ENCODE peak calls at places on chromosomes 13 and 19, in seven cellular contexts. B is endodermal cell, M is neural progenitor cell, U is left lung, E is tibial artery, C is psoas muscle, H is lower lobe of right lung. T is an unnamed sample. For H3K4me1 and H3K27me3, the result is how much of the 10 kb centered on the place peaks cover.

GRCh38 chr19:18995804-18996241 is 37.5 kb downstream of the SUGP2 start:
- DNase-seq in H (peak), U (peak), E (no peak), C (no peak), B (peak), M (peak), T (no peak)

GRCh38 chr13:113813749-113814434 is 50.0 kb downstream of the GAS6 start:
- DNase-seq in M (no peak), H (no peak), E (no peak), U (peak), C (no peak), B (no peak), T (no peak)

GRCh38 chr19:18660051-18660910 is 23.2 kb upstream of the CRTC1 start:
- DNase-seq in H (peak), U (peak), M (no peak), E (peak), B (peak), C (peak), T (no peak)

GRCh38 chr13:100106705-100107104 is 17.8 kb downstream of the PCCA start:
- DNase-seq in U (no peak), B (no peak), H (no peak), C (no peak), E (no peak), M (no peak), T (no peak)

GRCh38 chr19:40143612-40144011 is 47.6 kb upstream of the MAP3K10 start:
- DNase-seq in M (no peak), C (no peak), B (no peak), E (no peak), U (peak), H (no peak), T (no peak)

GRCh38 chr13:20702530-20702929 is 969 bp upstream of the IL17D start:
- DNase-seq in M (no peak), E (no peak), B (no peak), C (no peak), U (no peak), H (no peak), T (no peak)

GRCh38 chr19:10551698-10552301 is 8.1 kb downstream of the ATG4D start:
- DNase-seq in B (peak), E (no peak), M (no peak), H (no peak), U (no peak), C (no peak), T (no peak)

GRCh38 chr13:114005206-114005720 is 31.4 kb upstream of the C13orf46 start:
- DNase-seq in H (no peak), M (no peak), B (no peak), E (no peak), U (no peak), C (peak), T (no peak)

GRCh38 chr19:13756210-13756609 is 8.1 kb upstream of the MRI1 start:
- DNase-seq in H (no peak), E (no peak), B (no peak), M (no peak), U (no peak), C (no peak), T (no peak)

GRCh38 chr13:109160887-109161669 is 531.7 kb downstream of the MYO16 start:
- DNase-seq in M (no peak), B (no peak), C (no peak), H (no peak), U (no peak), E (no peak), T (no peak)

GRCh38 chr19:17332677-17333581 is 1.7 kb downstream of the ANO8 start:
- DNase-seq in C (no peak), E (no peak), M (peak), B (peak), H (no peak), U (no peak), T (no peak)

GRCh38 chr13:21058361-21058760 is 3.0 kb downstream of the LATS2 start:
- DNase-seq in M (no peak), E (no peak), H (no peak), U (no peak), B (no peak), C (no peak), T (no peak)

GRCh38 chr13:63902141-63902540 is 2486.5 kb upstream of the PCDH20 start:
- DNase-seq in B (no peak), M (no peak), E (no peak), H (no peak), U (no peak), C (no peak), T (no peak)

GRCh38 chr13:100439247-100439955 is 149.2 kb downstream of the GGACT start:
- DNase-seq in U (no peak), E (no peak), M (peak), C (no peak), H (no peak), B (no peak), T (no peak)

GRCh38 chr13:107203146-107203847 is 635.4 kb upstream of the ARGLU1 start:
- DNase-seq in B (peak), U (no peak), H (no peak), M (peak), E (no peak), C (no peak), T (no peak)

GRCh38 chr13:40632915-40633314 is 33.5 kb downstream of the FOXO1 start:
- DNase-seq in C (no peak), B (no peak), U (no peak), M (no peak), E (no peak), H (no peak), T (no peak)

GRCh38 chr19:18053571-18054219 is 33.0 kb downstream of the IL12RB1 start:
- DNase-seq in E (no peak), M (no peak), C (no peak), H (no peak), U (no peak), B (no peak), T (no peak)

GRCh38 chr19:33298146-33298911 is 4.0 kb downstream of the CEBPA start:
- DNase-seq in E (no peak), C (no peak), M (no peak), B (peak), U (no peak), H (peak), T (peak)

GRCh38 chr13:65946387-65946786 is 1283.7 kb downstream of the PCDH9 start:
- DNase-seq in C (no peak), E (no peak), M (no peak), H (no peak), U (no peak), B (no peak), T (no peak)

GRCh38 chr19:4369109-4369887 is 25.9 kb downstream of the MPND start:
- DNase-seq in M (peak), C (peak), B (peak), E (peak), U (peak), H (peak), T (peak)

GRCh38 chr19:15252398-15253018 is 20.3 kb upstream of the EPHX3 start:
- DNase-seq in C (peak), B (peak), U (no peak), M (peak), H (no peak), E (peak), T (no peak)

GRCh38 chr19:2527171-2527570 is 51.2 kb downstream of the GADD45B start:
- DNase-seq in C (no peak), M (no peak), U (no peak), B (no peak), E (no peak), H (no peak), T (no peak)
- H3K4me1 ChIP-seq in C (under half), M (under half), U (under half), B (under half), E (under half), H (under half), T (under half)

GRCh38 chr19:474126-475078 is 13.6 kb upstream of the SHC2 start:
- DNase-seq in B (no peak), E (no peak), U (no peak), H (no peak), C (no peak), M (no peak), T (no peak)

GRCh38 chr19:478236-478888 is 17.5 kb upstream of the SHC2 start:
- DNase-seq in E (no peak), B (no peak), U (no peak), M (no peak), C (peak), H (no peak), T (no peak)

GRCh38 chr19:470701-471100 is 9.9 kb upstream of the SHC2 start:
- DNase-seq in C (no peak), M (no peak), B (no peak), E (no peak), U (no peak), H (no peak), T (no peak)

GRCh38 chr19:472005-472858 is 11.4 kb upstream of the SHC2 start:
- DNase-seq in B (no peak), M (no peak), C (no peak), E (no peak), H (no peak), U (no peak), T (no peak)

GRCh38 chr19:475360-475759 is 14.5 kb upstream of the SHC2 start:
- DNase-seq in B (no peak), U (no peak), M (no peak), E (no peak), C (no peak), H (no peak), T (no peak)
- TF ChIP-seq CTCF in B (no peak), U (no peak), M (no peak), E (no peak), C (no peak), H (no peak), T (no peak)

GRCh38 chr19:50670102-50670380 is 20.8 kb downstream of the C19orf81 start:
- DNase-seq in C (no peak), M (no peak), H (no peak), B (no peak), E (no peak), U (no peak), T (no peak)
- H3K27me3 ChIP-seq in C (under half), M (half or more), H (half or more), B (under half), E (half or more), U (half or more), T (under half)

GRCh38 chr13:98510156-98510509 is 66.8 kb downstream of the STK24 start:
- DNase-seq in H (no peak), B (no peak), M (no peak), C (no peak), E (no peak), U (no peak), T (no peak)
- H3K4me1 ChIP-seq in H (half or more), B (under half), M (under half), C (under half), E (under half), U (under half), T (under half)

DNA sequence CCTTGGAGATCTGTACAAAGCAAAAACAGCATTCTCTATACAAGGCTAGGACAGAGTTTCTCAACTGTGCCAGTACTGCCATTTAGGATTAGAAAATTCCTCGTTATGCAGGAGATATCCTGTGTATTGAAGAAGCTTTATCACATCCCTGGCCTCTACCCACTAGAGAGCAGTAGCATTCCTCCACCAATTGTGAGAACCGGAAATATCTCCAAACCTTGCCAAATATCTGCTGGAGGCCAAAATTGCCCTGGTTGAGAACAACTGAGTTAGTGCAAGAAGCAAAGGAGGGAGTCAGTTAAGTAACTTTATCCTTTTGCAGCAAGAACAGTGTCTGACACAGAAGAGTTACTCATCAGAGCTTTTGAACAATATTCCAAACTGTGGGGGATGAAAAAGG is 16.2 kb upstream of the FREM2 start:
- DNase-seq in E (no peak), M (no peak), B (no peak), C (no peak), H (no peak), U (no peak), T (no peak)
- TF ChIP-seq CTCF in E (no peak), M (no peak), B (no peak), C (no peak), H (no peak), U (no peak), T (no peak)

GRCh38 chr13:112098699-112099098 is 31.8 kb downstream of the SOX1 start:
- DNase-seq in U (no peak), B (no peak), E (peak), C (no peak), M (no peak), H (no peak), T (no peak)

GRCh38 chr13:112097770-112098169 is 30.8 kb downstream of the SOX1 start:
- DNase-seq in M (no peak), B (no peak), U (no peak), E (peak), H (no peak), C (no peak), T (no peak)

GRCh38 chr13:112096959-112097358 is 30.0 kb downstream of the SOX1 start:
- DNase-seq in E (peak), C (no peak), M (no peak), B (no peak), U (no peak), H (no peak), T (no peak)

GRCh38 chr13:112092453-112092852 is 25.5 kb downstream of the SOX1 start:
- DNase-seq in M (peak), U (no peak), H (no peak), E (peak), C (no peak), B (no peak), T (no peak)

DNA sequence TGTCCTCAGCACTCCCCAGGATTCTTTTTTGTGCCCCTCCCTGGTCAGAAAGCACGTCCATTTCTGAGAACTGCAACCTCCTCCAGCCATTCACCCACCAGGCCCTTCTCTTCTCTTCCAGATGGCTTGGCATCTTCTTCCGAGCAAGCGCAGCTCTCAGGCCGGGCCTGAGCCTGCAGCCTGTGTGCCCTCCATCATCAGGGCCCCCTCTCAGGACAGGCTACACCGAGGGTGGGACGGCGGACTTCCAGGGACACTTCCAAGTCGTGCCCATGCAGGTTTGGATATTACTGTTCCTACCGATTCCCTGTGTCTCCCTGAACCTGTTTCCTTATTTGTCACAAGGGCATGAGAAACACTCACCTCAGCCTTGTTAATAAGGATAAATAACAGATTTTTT is 28.4 kb downstream of the SOX1 start:
- DNase-seq in U (no peak), B (no peak), H (no peak), M (no peak), C (no peak), E (peak), T (no peak)
- H3K27me3 ChIP-seq in U (half or more), B (half or more), H (under half), M (under half), C (under half), E (under half), T (under half)

GRCh38 chr19:41903161-41903953 is 20.4 kb downstream of the ARHGEF1 start:
- DNase-seq in H (no peak), E (no peak), M (no peak), U (no peak), C (no peak), B (no peak), T (no peak)
- H3K4me1 ChIP-seq in H (under half), E (under half), M (under half), U (under half), C (under half), B (under half), T (under half)

DNA sequence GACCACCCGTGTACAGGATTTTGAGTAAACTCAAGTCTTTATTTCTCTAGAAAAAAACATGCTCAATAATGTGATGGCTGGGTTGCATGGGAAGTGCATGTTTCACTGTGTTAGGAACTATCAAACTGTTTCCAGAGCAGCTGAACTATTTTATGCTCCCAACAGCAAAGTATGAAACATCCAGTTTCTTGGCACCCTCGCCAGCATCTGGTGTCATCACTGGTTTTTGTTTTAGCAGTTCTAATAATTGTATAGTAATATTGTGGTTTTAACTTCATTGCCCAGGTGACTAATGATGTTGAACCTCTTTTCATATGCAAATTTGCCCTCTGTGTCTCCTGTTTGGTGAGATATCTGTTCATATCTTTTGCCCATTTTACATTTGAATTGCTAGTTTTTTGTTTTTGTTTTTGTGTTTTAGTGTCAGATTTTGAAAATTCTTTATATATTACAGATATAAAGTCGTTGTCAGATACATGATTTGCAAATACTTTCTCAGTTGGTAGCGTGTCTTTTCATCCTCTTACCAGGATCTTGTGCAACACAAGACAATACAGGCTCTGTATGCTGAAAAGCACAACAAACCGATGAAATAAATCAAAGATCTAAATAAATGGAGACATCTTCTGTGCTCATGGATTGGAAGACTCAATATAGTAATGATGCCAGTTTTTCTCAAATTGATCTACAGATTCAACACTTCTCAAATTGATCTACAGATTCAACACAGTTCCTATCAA is 87.8 kb downstream of the IPO5 start:
- DNase-seq in B (peak), C (no peak), H (no peak), M (no peak), E (no peak), U (no peak), T (no peak)
- TF ChIP-seq CTCF in B (no peak), C (no peak), H (no peak), M (no peak), E (no peak), U (no peak), T (no peak)

DNA sequence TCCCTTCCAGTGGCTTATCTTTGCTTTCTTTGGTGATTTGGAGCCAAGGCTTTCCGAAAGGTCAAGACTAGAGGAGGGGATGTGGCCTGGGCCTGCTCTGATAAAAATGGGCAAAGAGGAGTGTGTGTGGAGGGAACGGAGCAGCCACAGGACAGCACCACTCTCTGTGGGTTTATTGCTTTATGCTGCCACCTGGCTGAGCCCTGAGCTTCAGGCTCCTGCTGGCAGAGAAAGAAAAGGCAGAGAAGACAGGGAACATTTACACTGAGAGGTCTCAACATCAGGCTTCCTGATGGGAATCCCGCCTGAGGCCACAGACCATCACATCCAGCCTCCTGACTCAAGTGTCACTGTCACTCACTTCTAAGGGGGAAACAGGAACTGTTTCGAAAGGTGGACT is 9.2 kb upstream of the GSX1 start:
- DNase-seq in M (peak), U (no peak), E (no peak), H (no peak), B (peak), C (no peak), T (no peak)
- H3K27me3 ChIP-seq in M (half or more), U (half or more), E (under half), H (half or more), B (half or more), C (under half), T (under half)

T was measured in breast epithelium.